ENCODE peak calls at places on chromosome 15, in eight cellular contexts. U, J, M, C, L, Y, X and R are unnamed samples.

GRCh38 chr15:56248276-56248675 is 4.6 kb upstream of the RFX7 start:
- DNase-seq in U (no peak), J (no peak), M (no peak), C (no peak), L (no peak), Y (no peak), X (no peak), R (no peak)

GRCh38 chr15:25933456-25934158 is 70.5 kb upstream of the ATP10A start:
- DNase-seq in U (peak; percentile 69), J (peak; percentile 0), M (peak; percentile 75), C (peak; percentile 80), L (no peak), Y (no peak), X (peak; percentile 34), R (peak; percentile 86)

GRCh38 chr15:50065264-50065663 is 53.8 kb downstream of the ATP8B4 start:
- DNase-seq in U (no peak), J (no peak), M (no peak), C (no peak), L (no peak), Y (no peak), X (no peak), R (no peak)

GRCh38 chr15:91660174-91660649 is 193.3 kb upstream of the SLCO3A1 start:
- DNase-seq in U (no peak), J (no peak), M (no peak), C (no peak), L (no peak), Y (no peak), X (no peak), R (peak; percentile 49)

GRCh38 chr15:77869021-77869895 is 208.3 kb downstream of the TBC1D2B start:
- DNase-seq in U (no peak), J (peak; percentile 32), M (peak; percentile 46), C (no peak), L (no peak), Y (no peak), X (peak; percentile 38), R (no peak)

GRCh38 chr15:39924437-39924836 is 4.4 kb upstream of the GPR176 start:
- DNase-seq in U (no peak), J (no peak), M (no peak), C (no peak), L (no peak), Y (no peak), X (no peak), R (no peak)

GRCh38 chr15:33735637-33736247 is 232.6 kb upstream of the CHRM5 start:
- DNase-seq in U (no peak), J (peak; percentile 52), M (peak; percentile 67), C (no peak), L (no peak), Y (peak; percentile 29), X (peak; percentile 37), R (peak; percentile 41)

GRCh38 chr15:95290376-95290973 is 1040.0 kb upstream of the NR2F2 start:
- DNase-seq in U (no peak), J (no peak), M (no peak), C (no peak), L (no peak), Y (no peak), X (no peak), R (no peak)

GRCh38 chr15:81595752-81596151 is 221.7 kb upstream of the TMC3 start:
- DNase-seq in U (no peak), J (no peak), M (no peak), C (no peak), L (no peak), Y (no peak), X (no peak), R (no peak)

GRCh38 chr15:100899601-100900000 is 19.6 kb upstream of the LRRK1 start:
- DNase-seq in U (no peak), J (no peak), M (no peak), C (no peak), L (no peak), Y (no peak), X (no peak), R (no peak)

GRCh38 chr15:94984886-94985285 is 753.5 kb downstream of the MCTP2 start:
- DNase-seq in U (no peak), J (no peak), M (no peak), C (no peak), L (no peak), Y (no peak), X (no peak), R (no peak)

GRCh38 chr15:65888998-65889397 is 19.7 kb downstream of the RAB11A start:
- DNase-seq in U (no peak), J (no peak), M (no peak), C (no peak), L (no peak), Y (no peak), X (no peak), R (no peak)

GRCh38 chr15:31727612-31728011 is 302.7 kb upstream of the CHRNA7 start:
- DNase-seq in U (no peak), J (peak; percentile 1), M (no peak), C (no peak), L (no peak), Y (no peak), X (no peak), R (no peak)

GRCh38 chr15:77019476-77020331 is 24.8 kb downstream of the PSTPIP1 start:
- DNase-seq in U (no peak), J (no peak), M (no peak), C (peak; percentile 46), L (no peak), Y (no peak), X (no peak), R (no peak)

GRCh38 chr15:92653366-92653765 is 2.2 kb downstream of the FAM174B start:
- DNase-seq in U (no peak), J (no peak), M (no peak), C (no peak), L (no peak), Y (no peak), X (no peak), R (no peak)

GRCh38 chr15:96746621-96747155 is 416.2 kb downstream of the NR2F2 start:
- DNase-seq in U (no peak), J (no peak), M (no peak), C (no peak), L (no peak), Y (no peak), X (no peak), R (no peak)

DNA sequence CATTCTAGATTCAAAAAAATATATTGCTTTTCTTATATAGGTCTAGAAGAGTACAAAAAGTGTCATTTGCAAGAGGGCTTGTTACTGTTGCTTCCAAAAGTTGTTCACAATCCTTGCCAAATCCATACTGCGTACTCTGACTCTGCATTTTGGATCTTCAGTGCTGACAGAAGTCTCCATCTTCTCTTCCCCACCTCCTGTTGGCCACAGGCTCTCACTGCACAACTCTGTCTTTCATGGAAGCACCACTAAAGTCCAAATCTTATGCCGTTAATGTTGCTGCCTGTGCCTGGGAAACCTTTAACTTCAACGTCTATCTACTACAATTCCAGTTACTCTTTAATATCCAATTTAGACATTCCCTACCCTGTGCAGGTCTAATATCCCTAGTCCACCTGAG is 419.9 kb downstream of the NR2F2 start:
- DNase-seq in U (no peak), J (no peak), M (no peak), C (no peak), L (no peak), Y (no peak), X (no peak), R (no peak)
- TF ChIP-seq CTCF in U (no peak), J (no peak), M (no peak), C (no peak), L (no peak), Y (no peak), X (no peak), R (peak; percentile 46)

GRCh38 chr15:47708116-47708515 is 9.2 kb upstream of the SEMA6D start:
- DNase-seq in U (no peak), J (no peak), M (no peak), C (no peak), L (no peak), Y (no peak), X (no peak), R (no peak)

GRCh38 chr15:47708595-47708994 is 8.7 kb upstream of the SEMA6D start:
- DNase-seq in U (no peak), J (no peak), M (no peak), C (no peak), L (no peak), Y (no peak), X (no peak), R (no peak)

GRCh38 chr15:47715402-47715801 is 1.9 kb upstream of the SEMA6D start:
- DNase-seq in U (no peak), J (no peak), M (no peak), C (no peak), L (no peak), Y (no peak), X (no peak), R (no peak)

GRCh38 chr15:47715856-47716445 is 1.4 kb upstream of the SEMA6D start:
- DNase-seq in U (peak; percentile 46), J (no peak), M (no peak), C (no peak), L (no peak), Y (no peak), X (no peak), R (no peak)

DNA sequence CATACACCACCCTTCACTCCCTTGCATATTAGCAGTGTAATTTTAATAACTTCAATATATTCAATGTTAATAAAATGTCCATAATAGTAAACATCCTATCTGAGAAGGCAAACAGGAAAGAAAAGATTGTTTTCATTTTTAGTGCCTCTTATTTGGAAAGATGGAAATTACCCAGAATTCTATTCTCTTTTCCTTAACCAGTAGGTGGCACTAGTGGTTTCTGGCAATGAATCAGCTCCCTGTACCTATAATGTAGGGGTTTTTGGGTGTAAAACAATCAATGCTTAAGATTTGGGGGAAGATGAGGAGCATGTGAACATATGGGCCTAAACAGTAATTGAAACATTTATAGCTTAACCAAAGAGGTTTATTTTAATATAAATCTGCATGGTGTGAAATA is 5.7 kb upstream of the SEMA6D start:
- DNase-seq in U (no peak), J (peak; percentile 51), M (peak; percentile 45), C (no peak), L (no peak), Y (no peak), X (no peak), R (no peak)
- TF ChIP-seq CTCF in U (peak; percentile 47), J (peak; percentile 57), M (peak; percentile 81), C (peak; percentile 56), L (peak; percentile 33), Y (peak; percentile 15), X (peak; percentile 77), R (peak; percentile 87)

DNA sequence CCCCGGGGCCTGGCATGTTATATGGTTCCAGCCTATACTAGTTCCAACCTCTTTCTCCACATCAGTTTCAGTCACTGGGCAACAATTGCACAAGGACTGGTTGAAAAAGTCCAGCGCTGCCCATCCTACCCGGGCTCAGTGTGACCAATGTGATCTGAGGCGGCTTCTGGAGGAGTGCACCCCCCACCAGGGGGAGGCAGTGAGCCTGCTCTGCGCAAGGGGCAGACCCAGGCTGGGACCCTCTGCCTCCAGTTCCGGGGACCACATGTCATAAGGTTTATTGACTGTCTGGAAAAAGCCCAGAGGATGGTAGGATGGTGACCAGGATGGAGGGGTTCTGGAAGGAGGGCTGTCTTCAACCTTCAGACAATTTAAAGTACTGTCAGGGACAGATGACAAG is 25.6 kb upstream of the NR2E3 start:
- DNase-seq in U (no peak), J (no peak), M (no peak), C (no peak), L (no peak), Y (peak; percentile 46), X (no peak), R (no peak)
- TF ChIP-seq CTCF in U (no peak), J (peak; percentile 19), M (peak; percentile 55), C (peak; percentile 28), L (no peak), Y (peak; percentile 51), X (peak; percentile 29), R (peak; percentile 76)

DNA sequence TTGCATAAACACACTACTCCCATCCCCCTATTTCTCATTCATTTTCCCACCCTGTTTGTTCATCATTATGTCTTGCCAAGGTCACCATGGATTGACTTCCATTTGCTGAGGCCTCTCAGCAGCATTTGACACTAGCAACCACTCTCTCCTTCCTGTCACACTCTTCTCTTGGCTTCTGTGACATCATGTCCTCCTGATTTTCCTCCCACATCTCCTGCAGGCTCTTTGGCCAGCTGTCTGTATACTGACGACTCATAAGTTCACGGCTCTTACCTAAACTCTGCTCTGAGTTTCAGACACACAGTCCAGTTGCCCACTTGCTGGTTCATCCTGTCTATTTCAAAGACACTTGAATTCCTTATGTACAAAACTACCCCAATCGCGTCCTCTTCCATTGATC is 70.1 kb upstream of the SMAD3 start:
- DNase-seq in U (no peak), J (no peak), M (peak; percentile 57), C (no peak), L (no peak), Y (no peak), X (no peak), R (no peak)
- TF ChIP-seq CTCF in U (no peak), J (no peak), M (no peak), C (no peak), L (no peak), Y (no peak), X (no peak), R (no peak)